ENCODE peak calls at places on chromosomes 6 and 20, in four cellular contexts. One of them, this sample, is unnamed.

GRCh38 chr6:123380257-123380656 is 256.5 kb downstream of the TRDN start:
- DNase-seq in GM12878: no peak
- DNase-seq in HepG2: peak
- DNase-seq in K562: no peak
- DNase-seq in this sample: peak

GRCh38 chr6:69427882-69428281 is 368.9 kb downstream of the LMBRD1 start:
- DNase-seq in HepG2: no peak
- DNase-seq in GM12878: no peak
- DNase-seq in K562: no peak
- DNase-seq in this sample: no peak

GRCh38 chr6:122381494-122382083 is 17.9 kb upstream of the HSF2 start:
- DNase-seq in HepG2: peak
- DNase-seq in GM12878: peak
- DNase-seq in K562: peak
- DNase-seq in this sample: peak

GRCh38 chr20:39291301-39291700 is 329.2 kb downstream of the DHX35 start:
- DNase-seq in HepG2: no peak
- DNase-seq in GM12878: no peak
- DNase-seq in K562: no peak
- DNase-seq in this sample: no peak

GRCh38 chr6:99894815-99895214 is 99.2 kb downstream of the MCHR2 start:
- DNase-seq in GM12878: no peak
- DNase-seq in K562: no peak
- DNase-seq in HepG2: no peak
- DNase-seq in this sample: no peak

GRCh38 chr20:20677186-20677585 is 35.3 kb downstream of the RALGAPA2 start:
- DNase-seq in GM12878: no peak
- DNase-seq in K562: no peak
- DNase-seq in HepG2: no peak
- DNase-seq in this sample: no peak

GRCh38 chr6:158083687-158084325 is 84.3 kb downstream of the SERAC1 start:
- DNase-seq in HepG2: no peak
- DNase-seq in GM12878: no peak
- DNase-seq in K562: no peak
- DNase-seq in this sample: no peak

GRCh38 chr6:22147983-22148797 is 148.6 kb downstream of the PRL start:
- DNase-seq in K562: no peak
- DNase-seq in GM12878: no peak
- DNase-seq in HepG2: peak
- DNase-seq in this sample: peak

GRCh38 chr6:125104425-125104824 is 49.1 kb upstream of the TPD52L1 start:
- DNase-seq in GM12878: no peak
- DNase-seq in HepG2: no peak
- DNase-seq in K562: no peak
- DNase-seq in this sample: peak

GRCh38 chr6:139855741-139856206 is 481.3 kb upstream of the CITED2 start:
- DNase-seq in K562: no peak
- DNase-seq in HepG2: no peak
- DNase-seq in GM12878: no peak
- DNase-seq in this sample: no peak

GRCh38 chr20:58515240-58516212 is at the start of gene APCDD1L:
- DNase-seq in GM12878: no peak
- DNase-seq in HepG2: no peak
- DNase-seq in K562: no peak
- DNase-seq in this sample: no peak

GRCh38 chr6:130708338-130708737 is 118.9 kb upstream of the SMLR1 start:
- DNase-seq in HepG2: no peak
- DNase-seq in K562: no peak
- DNase-seq in GM12878: no peak
- DNase-seq in this sample: no peak

GRCh38 chr6:168746013-168746412 is 305.0 kb downstream of the SMOC2 start:
- DNase-seq in K562: no peak
- DNase-seq in HepG2: no peak
- DNase-seq in GM12878: no peak
- DNase-seq in this sample: no peak

GRCh38 chr6:53910834-53911233 is 116.0 kb downstream of the LRRC1 start:
- DNase-seq in K562: no peak
- DNase-seq in HepG2: no peak
- DNase-seq in GM12878: no peak
- DNase-seq in this sample: no peak

GRCh38 chr6:129683606-129684322 is 26.2 kb downstream of the ARHGAP18 start:
- DNase-seq in HepG2: peak
- DNase-seq in GM12878: peak
- DNase-seq in K562: peak
- DNase-seq in this sample: no peak

GRCh38 chr6:139588076-139588639 is 213.7 kb upstream of the CITED2 start:
- DNase-seq in K562: peak
- DNase-seq in HepG2: peak
- DNase-seq in GM12878: no peak
- DNase-seq in this sample: peak

GRCh38 chr6:108848116-108848868 is at the start of gene ARMC2:
- DNase-seq in HepG2: peak
- DNase-seq in GM12878: peak
- DNase-seq in K562: peak
- DNase-seq in this sample: peak

GRCh38 chr20:278607-279571 is 11.7 kb downstream of the C20orf96 start:
- DNase-seq in HepG2: no peak
- DNase-seq in K562: no peak
- DNase-seq in GM12878: no peak
- DNase-seq in this sample: no peak

GRCh38 chr6:101534821-101535220 is 141.3 kb downstream of the GRIK2 start:
- DNase-seq in GM12878: no peak
- DNase-seq in K562: no peak
- DNase-seq in HepG2: no peak
- DNase-seq in this sample: no peak

GRCh38 chr20:50286609-50287008 is 96.0 kb downstream of the CEBPB start:
- DNase-seq in K562: peak
- DNase-seq in HepG2: no peak
- DNase-seq in GM12878: no peak
- DNase-seq in this sample: peak

GRCh38 chr20:57748601-57749130 is 38.9 kb upstream of the PMEPA1 start:
- DNase-seq in HepG2: peak
- DNase-seq in K562: no peak
- DNase-seq in GM12878: peak
- DNase-seq in this sample: peak

GRCh38 chr20:41142241-41142640 is 4.9 kb downstream of the PLCG1 start:
- DNase-seq in GM12878: no peak
- DNase-seq in HepG2: no peak
- DNase-seq in K562: no peak
- DNase-seq in this sample: no peak

GRCh38 chr20:17498641-17499040 is 32.5 kb downstream of the BFSP1 start:
- DNase-seq in HepG2: no peak
- DNase-seq in GM12878: no peak
- DNase-seq in K562: no peak
- DNase-seq in this sample: no peak

GRCh38 chr6:107646776-107647438 is 157.0 kb downstream of the SOBP start:
- DNase-seq in HepG2: no peak
- DNase-seq in GM12878: no peak
- DNase-seq in K562: no peak
- DNase-seq in this sample: no peak

GRCh38 chr6:135496805-135497411 is 632 bp downstream of the AHI1 start:
- DNase-seq in K562: no peak
- DNase-seq in GM12878: no peak
- DNase-seq in HepG2: no peak
- DNase-seq in this sample: no peak

GRCh38 chr20:10061641-10062040 is 26.9 kb downstream of the ANKEF1 start:
- DNase-seq in K562: no peak
- DNase-seq in HepG2: no peak
- DNase-seq in GM12878: no peak
- DNase-seq in this sample: no peak

GRCh38 chr20:44993343-44993742 is 27.0 kb downstream of the STK4 start:
- DNase-seq in GM12878: no peak
- DNase-seq in K562: no peak
- DNase-seq in HepG2: no peak
- DNase-seq in this sample: no peak

GRCh38 chr6:106562001-106562400 is 67.3 kb downstream of the RTN4IP1 start:
- DNase-seq in GM12878: no peak
- DNase-seq in K562: no peak
- DNase-seq in HepG2: no peak
- DNase-seq in this sample: no peak

GRCh38 chr20:6909608-6910007 is 142.1 kb downstream of the BMP2 start:
- DNase-seq in GM12878: no peak
- DNase-seq in HepG2: no peak
- DNase-seq in K562: no peak
- DNase-seq in this sample: no peak

GRCh38 chr6:103002282-103002681 is 1608.8 kb downstream of the GRIK2 start:
- DNase-seq in GM12878: no peak
- DNase-seq in K562: no peak
- DNase-seq in HepG2: no peak
- DNase-seq in this sample: no peak

GRCh38 chr20:4728121-4728520 is 6.4 kb downstream of the PRND start:
- DNase-seq in K562: no peak
- DNase-seq in HepG2: no peak
- DNase-seq in GM12878: no peak
- DNase-seq in this sample: no peak

GRCh38 chr20:47108994-47109393 is 214.4 kb downstream of the EYA2 start:
- DNase-seq in K562: no peak
- DNase-seq in GM12878: no peak
- DNase-seq in HepG2: no peak
- DNase-seq in this sample: no peak

GRCh38 chr20:47113362-47114118 is 218.9 kb downstream of the EYA2 start:
- DNase-seq in HepG2: peak
- DNase-seq in GM12878: no peak
- DNase-seq in K562: no peak
- DNase-seq in this sample: no peak

GRCh38 chr20:47111576-47111975 is 216.9 kb downstream of the EYA2 start:
- DNase-seq in GM12878: no peak
- DNase-seq in K562: no peak
- DNase-seq in HepG2: no peak
- DNase-seq in this sample: no peak

GRCh38 chr20:47115694-47116093 is 221.1 kb downstream of the EYA2 start:
- DNase-seq in HepG2: no peak
- DNase-seq in GM12878: no peak
- DNase-seq in K562: no peak
- DNase-seq in this sample: no peak

DNA sequence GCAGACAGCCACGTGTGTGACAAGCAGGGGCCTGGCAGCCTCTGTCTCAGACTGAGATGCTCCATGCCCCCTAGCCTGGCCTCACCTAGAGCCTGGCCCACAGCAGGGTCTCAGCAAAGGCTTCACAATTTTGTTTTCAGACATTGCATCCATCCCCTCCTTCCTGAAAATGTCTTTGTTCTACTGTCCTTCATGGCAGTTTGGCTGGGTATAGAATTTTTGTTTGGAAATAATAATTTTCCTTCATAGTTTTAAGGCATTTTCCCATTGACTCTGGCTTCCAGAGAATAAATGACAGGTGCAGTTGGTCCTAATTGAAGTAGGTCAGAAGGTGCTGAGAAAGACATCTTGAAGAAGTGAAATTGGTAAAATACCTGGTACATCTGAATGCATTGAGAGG is 216.2 kb downstream of the EYA2 start:
- DNase-seq in HepG2: no peak
- DNase-seq in GM12878: no peak
- DNase-seq in K562: no peak
- DNase-seq in this sample: no peak
- TF ChIP-seq TARDBP in HepG2: no peak
- TF ChIP-seq TARDBP in GM12878: no peak
- TF ChIP-seq TARDBP in K562: no peak
- TF ChIP-seq TARDBP in this sample: no peak

GRCh38 chr6:45504947-45505346 is 127.2 kb upstream of the SUPT3H start:
- DNase-seq in HepG2: no peak
- DNase-seq in K562: no peak
- DNase-seq in GM12878: no peak
- DNase-seq in this sample: peak
- TF ChIP-seq FOXM1 in HepG2: no peak
- TF ChIP-seq FOXM1 in K562: no peak
- TF ChIP-seq FOXM1 in GM12878: no peak
- TF ChIP-seq FOXM1 in this sample: no peak

DNA sequence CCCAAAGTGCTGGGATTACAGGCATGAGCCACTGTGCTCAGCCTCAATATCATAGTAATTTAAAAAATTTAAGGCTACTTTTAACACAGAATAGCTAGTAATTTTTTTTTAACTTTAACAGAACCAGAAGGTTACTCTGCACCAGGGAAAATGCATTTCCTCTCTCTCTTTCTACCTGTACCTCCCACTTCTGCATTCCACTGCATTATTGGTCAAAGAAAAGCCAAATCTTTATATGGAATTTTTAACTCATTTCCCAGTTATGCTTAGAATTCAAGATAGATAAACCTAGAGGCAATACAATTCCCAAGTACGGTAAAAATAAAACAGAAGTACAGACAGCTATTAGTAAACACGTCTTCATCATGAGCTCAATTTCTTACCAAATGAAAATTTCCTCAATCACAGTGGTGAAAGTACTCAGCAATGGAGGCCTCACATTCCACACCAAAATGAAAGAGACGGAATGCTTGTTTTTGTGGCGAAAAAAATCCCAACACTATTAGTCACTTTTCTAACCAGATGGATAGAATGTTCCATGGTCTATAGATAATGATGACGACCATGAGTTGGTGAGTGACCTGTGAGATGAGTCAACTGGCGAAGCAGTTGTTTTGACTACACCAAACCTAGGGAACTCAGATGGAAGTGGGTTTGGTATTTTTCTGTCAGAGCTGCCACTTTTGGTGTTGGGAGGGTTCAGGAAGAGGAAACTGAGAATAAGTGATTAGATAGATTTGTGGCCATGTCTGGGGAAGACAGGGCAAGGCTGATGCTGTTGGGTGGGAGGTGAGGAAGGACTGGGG is 104.7 kb upstream of the SGK1 start:
- DNase-seq in K562: no peak
- DNase-seq in HepG2: peak
- DNase-seq in GM12878: no peak
- DNase-seq in this sample: no peak
- TF ChIP-seq TARDBP in K562: no peak
- TF ChIP-seq TARDBP in HepG2: no peak
- TF ChIP-seq TARDBP in GM12878: no peak
- TF ChIP-seq TARDBP in this sample: no peak

DNA sequence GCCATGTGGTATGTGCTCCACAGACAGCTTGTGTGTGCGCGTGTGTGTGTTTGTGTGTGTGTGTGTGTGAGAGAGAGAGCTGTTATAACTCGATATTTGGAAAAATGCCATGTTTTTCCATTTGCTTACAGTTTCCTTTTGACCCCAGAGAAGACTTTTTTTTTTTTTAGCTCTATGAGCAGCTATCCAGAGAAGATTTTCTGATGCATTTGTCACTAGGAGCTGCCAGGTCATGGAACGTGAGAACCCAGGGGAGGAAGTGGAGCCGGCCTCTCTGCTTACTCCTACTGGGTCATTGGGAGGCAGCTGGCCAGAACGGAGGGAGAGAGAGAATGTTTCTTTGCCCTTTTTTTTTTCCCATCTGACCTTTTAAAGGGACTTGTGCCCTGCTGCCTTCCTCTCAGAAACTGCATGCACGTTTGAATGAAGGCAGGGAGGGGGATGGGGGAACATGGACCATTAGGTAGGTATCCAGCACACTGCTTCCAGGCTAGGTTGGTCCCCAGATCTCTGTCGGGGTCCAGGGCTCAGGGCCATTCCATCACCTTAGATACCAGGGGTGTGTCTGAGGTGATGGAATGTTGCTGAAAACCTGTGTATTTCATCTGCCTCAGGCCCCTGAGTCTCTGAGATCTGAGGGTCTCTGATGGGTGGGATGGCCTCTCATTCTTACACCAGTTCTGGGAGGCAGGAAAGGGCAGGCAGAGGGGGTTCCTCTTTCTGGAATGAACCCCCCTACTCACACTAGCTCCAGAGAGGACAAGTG is 11.2 kb upstream of the MRPS18A start:
- DNase-seq in GM12878: no peak
- DNase-seq in K562: no peak
- DNase-seq in HepG2: no peak
- DNase-seq in this sample: no peak
- TF ChIP-seq FOXM1 in GM12878: no peak
- TF ChIP-seq FOXM1 in K562: no peak
- TF ChIP-seq FOXM1 in HepG2: no peak
- TF ChIP-seq FOXM1 in this sample: no peak